ENCODE peak calls at places on chromosomes 11 and 22, in ten cellular contexts. N, Q, P, O, X, K, U, W, Y and Z are unnamed samples.

GRCh38 chr11:1022411-1022810 is 14.1 kb downstream of the MUC6 start:
- DNase-seq in N (no peak), Q (no peak), P (no peak), O (no peak), X (no peak), K (no peak), U (no peak), W (no peak), Y (no peak), Z (no peak)

GRCh38 chr11:75270896-75271415 is 30.4 kb downstream of the TPBGL start:
- DNase-seq in N (no peak), Q (no peak), P (peak), O (peak), X (no peak), K (peak), U (peak), W (no peak), Y (no peak), Z (no peak)

GRCh38 chr22:30178180-30179126 is 68.1 kb downstream of the LIF start:
- DNase-seq in N (no peak), Q (no peak), P (no peak), O (no peak), X (no peak), K (no peak), U (no peak), W (no peak), Y (no peak), Z (no peak)

GRCh38 chr11:4187055-4187988 is 92.7 kb downstream of the RRM1 start:
- DNase-seq in N (peak), Q (peak), P (peak), O (peak), X (peak), K (peak), U (peak), W (peak), Y (peak), Z (peak)

GRCh38 chr11:118010738-118011461 is 24.7 kb downstream of the IL10RA start:
- DNase-seq in N (peak), Q (no peak), P (no peak), O (peak), X (no peak), K (peak), U (no peak), W (no peak), Y (no peak), Z (peak)

GRCh38 chr11:84129961-84130576 is 843.9 kb upstream of the CCDC90B start:
- DNase-seq in N (no peak), Q (no peak), P (no peak), O (no peak), X (no peak), K (no peak), U (no peak), W (no peak), Y (no peak), Z (no peak)

GRCh38 chr11:78350101-78350645 is 67.4 kb downstream of the GAB2 start:
- DNase-seq in N (no peak), Q (peak), P (no peak), O (no peak), X (no peak), K (no peak), U (no peak), W (no peak), Y (no peak), Z (peak)

GRCh38 chr11:84804026-84804425 is 823.1 kb downstream of the DLG2 start:
- DNase-seq in N (no peak), Q (no peak), P (no peak), O (no peak), X (no peak), K (no peak), U (no peak), W (no peak), Y (no peak), Z (no peak)

GRCh38 chr11:60711316-60711715 is 11.9 kb downstream of the MS4A8 start:
- DNase-seq in N (no peak), Q (peak), P (no peak), O (no peak), X (no peak), K (no peak), U (no peak), W (no peak), Y (no peak), Z (no peak)

GRCh38 chr11:77141034-77141433 is 13.0 kb downstream of the MYO7A start:
- DNase-seq in N (no peak), Q (peak), P (no peak), O (no peak), X (peak), K (no peak), U (no peak), W (no peak), Y (no peak), Z (no peak)

GRCh38 chr11:133922078-133922870 is 34.5 kb downstream of the IGSF9B start:
- DNase-seq in N (no peak), Q (no peak), P (no peak), O (no peak), X (no peak), K (no peak), U (no peak), W (no peak), Y (no peak), Z (no peak)

GRCh38 chr11:56932572-56933235 is 56.0 kb upstream of the OR5AK2 start:
- DNase-seq in N (no peak), Q (peak), P (no peak), O (no peak), X (peak), K (no peak), U (peak), W (no peak), Y (peak), Z (no peak)

GRCh38 chr11:122601131-122602125 is 54.1 kb upstream of the UBASH3B start:
- DNase-seq in N (no peak), Q (peak), P (no peak), O (no peak), X (peak), K (no peak), U (peak), W (peak), Y (no peak), Z (no peak)

GRCh38 chr11:103491777-103492176 is 382.6 kb downstream of the DYNC2H1 start:
- DNase-seq in N (no peak), Q (no peak), P (no peak), O (no peak), X (peak), K (no peak), U (no peak), W (no peak), Y (no peak), Z (no peak)

GRCh38 chr11:70364745-70365535 is 33.4 kb upstream of the CTTN start:
- DNase-seq in N (no peak), Q (no peak), P (no peak), O (no peak), X (no peak), K (no peak), U (no peak), W (no peak), Y (no peak), Z (no peak)

GRCh38 chr11:95453616-95454118 is 222.7 kb upstream of the SESN3 start:
- DNase-seq in N (peak), Q (no peak), P (peak), O (peak), X (peak), K (peak), U (no peak), W (no peak), Y (peak), Z (peak)
- H3K27ac ChIP-seq in N (no peak), Q (no peak), P (peak), O (peak), X (peak), K (no peak), U (no peak), W (peak), Y (no peak), Z (peak)

GRCh38 chr11:14331476-14332136 is 27.4 kb downstream of the RRAS2 start:
- DNase-seq in N (no peak), Q (no peak), P (no peak), O (no peak), X (no peak), K (no peak), U (no peak), W (no peak), Y (no peak), Z (no peak)

GRCh38 chr11:14336507-14337503 is 22.2 kb downstream of the RRAS2 start:
- DNase-seq in N (no peak), Q (no peak), P (no peak), O (no peak), X (peak), K (no peak), U (peak), W (no peak), Y (no peak), Z (no peak)

GRCh38 chr11:14335712-14336111 is 23.3 kb downstream of the RRAS2 start:
- DNase-seq in N (no peak), Q (no peak), P (no peak), O (no peak), X (no peak), K (no peak), U (no peak), W (no peak), Y (no peak), Z (no peak)

GRCh38 chr11:14334193-14334592 is 24.8 kb downstream of the RRAS2 start:
- DNase-seq in N (no peak), Q (no peak), P (no peak), O (no peak), X (no peak), K (no peak), U (no peak), W (no peak), Y (no peak), Z (no peak)

GRCh38 chr11:14334893-14335292 is 24.1 kb downstream of the RRAS2 start:
- DNase-seq in N (no peak), Q (no peak), P (no peak), O (no peak), X (no peak), K (no peak), U (no peak), W (no peak), Y (no peak), Z (no peak)
- H3K27ac ChIP-seq in N (no peak), Q (no peak), P (no peak), O (no peak), X (peak), K (no peak), U (no peak), W (no peak), Y (no peak), Z (no peak)

GRCh38 chr22:27788889-27789288 is 12.7 kb downstream of the MN1 start:
- DNase-seq in N (no peak), Q (no peak), P (no peak), O (no peak), X (no peak), K (no peak), U (no peak), W (no peak), Y (no peak), Z (no peak)
- H3K27ac ChIP-seq in N (no peak), Q (no peak), P (peak), O (no peak), X (no peak), K (no peak), U (no peak), W (no peak), Y (no peak), Z (no peak)

GRCh38 chr11:66617148-66617814 is 851 bp downstream of the RBM14 start:
- DNase-seq in N (no peak), Q (no peak), P (peak), O (peak), X (peak), K (peak), U (no peak), W (peak), Y (no peak), Z (peak)
- H3K27ac ChIP-seq in N (peak), Q (peak), P (peak), O (peak), X (peak), K (peak), U (peak), W (peak), Y (peak), Z (peak)

GRCh38 chr11:27553186-27553585 is 46.6 kb upstream of the LIN7C start:
- DNase-seq in N (no peak), Q (no peak), P (no peak), O (no peak), X (peak), K (no peak), U (no peak), W (no peak), Y (no peak), Z (no peak)

GRCh38 chr11:27555264-27555663 is 48.7 kb upstream of the LIN7C start:
- DNase-seq in N (no peak), Q (no peak), P (no peak), O (no peak), X (no peak), K (no peak), U (no peak), W (no peak), Y (no peak), Z (no peak)

GRCh38 chr11:27552356-27552755 is 45.8 kb upstream of the LIN7C start:
- DNase-seq in N (no peak), Q (no peak), P (no peak), O (no peak), X (no peak), K (no peak), U (no peak), W (no peak), Y (no peak), Z (no peak)

GRCh38 chr11:27558401-27558800 is 51.8 kb upstream of the LIN7C start:
- DNase-seq in N (no peak), Q (no peak), P (no peak), O (no peak), X (no peak), K (no peak), U (no peak), W (no peak), Y (no peak), Z (no peak)

DNA sequence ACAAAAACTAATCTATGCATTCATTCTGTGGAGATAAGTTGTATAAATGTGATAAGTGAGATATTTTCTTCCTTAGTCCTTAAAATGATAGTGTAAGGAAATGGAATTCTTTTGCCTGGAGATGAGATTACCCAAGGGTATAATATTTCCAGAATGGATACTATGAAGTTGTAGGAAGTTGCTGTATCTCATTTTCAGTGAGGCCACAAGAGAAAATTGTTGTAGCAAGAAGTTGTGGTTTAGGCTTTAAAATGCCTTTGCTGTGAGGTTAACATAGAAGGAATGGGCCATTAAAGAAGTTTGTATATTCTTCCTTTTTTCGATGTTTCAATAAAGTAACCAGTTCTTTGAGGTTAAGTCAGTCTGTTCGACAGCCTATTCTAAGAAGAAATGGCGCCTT is 50.7 kb upstream of the LIN7C start:
- DNase-seq in N (no peak), Q (no peak), P (no peak), O (no peak), X (no peak), K (no peak), U (no peak), W (no peak), Y (no peak), Z (no peak)
- H3K27ac ChIP-seq in N (no peak), Q (no peak), P (no peak), O (no peak), X (no peak), K (no peak), U (no peak), W (no peak), Y (no peak), Z (no peak)

GRCh38 chr11:6404341-6405038 is 14.2 kb downstream of the SMPD1 start:
- DNase-seq in N (no peak), Q (no peak), P (no peak), O (no peak), X (no peak), K (no peak), U (no peak), W (no peak), Y (no peak), Z (no peak)

GRCh38 chr11:6406370-6406769 is 12.5 kb downstream of the APBB1 start:
- DNase-seq in N (no peak), Q (no peak), P (no peak), O (no peak), X (no peak), K (no peak), U (no peak), W (no peak), Y (no peak), Z (no peak)

GRCh38 chr11:6405837-6406236 is 13.1 kb downstream of the APBB1 start:
- DNase-seq in N (no peak), Q (no peak), P (no peak), O (no peak), X (no peak), K (no peak), U (no peak), W (no peak), Y (no peak), Z (no peak)

GRCh38 chr11:6403539-6403938 is 13.3 kb downstream of the SMPD1 start:
- DNase-seq in N (no peak), Q (no peak), P (no peak), O (no peak), X (no peak), K (no peak), U (no peak), W (no peak), Y (no peak), Z (no peak)

GRCh38 chr11:6405039-6405667 is 13.7 kb downstream of the APBB1 start:
- DNase-seq in N (no peak), Q (peak), P (no peak), O (no peak), X (no peak), K (no peak), U (no peak), W (no peak), Y (no peak), Z (no peak)
- H3K27ac ChIP-seq in N (no peak), Q (no peak), P (no peak), O (no peak), X (no peak), K (no peak), U (no peak), W (no peak), Y (no peak), Z (no peak)

DNA sequence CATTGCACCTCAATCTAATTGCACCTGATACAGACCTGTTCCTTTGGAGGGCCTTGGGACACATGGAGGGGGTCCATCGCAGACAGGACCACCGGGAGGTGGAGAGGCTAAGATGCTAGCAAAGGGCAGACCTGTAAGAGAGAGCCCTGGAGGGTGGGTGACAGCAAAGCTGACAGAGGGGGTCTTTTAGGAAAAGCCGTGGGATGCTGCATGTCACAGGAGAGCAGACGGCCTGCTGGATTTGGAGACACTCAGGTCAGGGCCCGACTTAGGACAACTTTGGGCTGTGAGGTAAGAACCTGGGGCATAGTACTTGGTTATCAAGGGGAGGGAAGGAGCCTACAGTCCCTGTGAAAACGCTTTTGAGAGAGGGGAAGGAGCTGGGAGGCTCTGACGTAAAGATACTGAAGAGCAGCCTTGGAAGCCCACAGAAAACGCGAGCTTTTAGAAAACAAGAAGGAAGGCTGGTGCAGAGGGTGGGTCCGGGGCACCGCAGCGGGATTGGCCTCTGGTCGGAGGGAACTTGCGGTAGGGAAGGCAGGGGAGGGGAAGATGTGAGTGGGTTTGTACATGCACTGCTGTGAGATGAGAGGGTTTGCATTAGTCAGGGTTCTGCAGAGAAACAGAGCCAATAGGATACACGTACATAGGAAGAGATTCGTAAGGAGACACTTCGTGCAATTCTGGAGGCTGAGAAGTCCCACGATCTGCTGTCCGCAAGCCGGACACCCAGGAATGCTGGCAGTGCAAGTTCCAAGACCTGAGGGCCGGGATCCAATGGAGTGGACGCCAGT is 868.5 kb downstream of the TBC1D22A start:
- DNase-seq in N (no peak), Q (no peak), P (no peak), O (no peak), X (no peak), K (peak), U (no peak), W (no peak), Y (no peak), Z (no peak)
- H3K27ac ChIP-seq in N (no peak), Q (no peak), P (no peak), O (no peak), X (no peak), K (no peak), U (no peak), W (no peak), Y (no peak), Z (no peak)

GRCh38 chr11:46557684-46558151 is 36.1 kb downstream of the AMBRA1 start:
- DNase-seq in N (peak), Q (peak), P (no peak), O (no peak), X (peak), K (no peak), U (no peak), W (no peak), Y (no peak), Z (no peak)

GRCh38 chr11:46551261-46551660 is 42.6 kb downstream of the AMBRA1 start:
- DNase-seq in N (no peak), Q (no peak), P (no peak), O (no peak), X (no peak), K (no peak), U (no peak), W (no peak), Y (no peak), Z (no peak)

GRCh38 chr11:46553746-46554204 is 40.0 kb downstream of the AMBRA1 start:
- DNase-seq in N (no peak), Q (peak), P (no peak), O (no peak), X (peak), K (no peak), U (peak), W (no peak), Y (no peak), Z (no peak)

GRCh38 chr11:46555269-46556054 is 38.4 kb downstream of the AMBRA1 start:
- DNase-seq in N (no peak), Q (no peak), P (no peak), O (no peak), X (no peak), K (no peak), U (no peak), W (no peak), Y (no peak), Z (no peak)

GRCh38 chr11:46554205-46555162 is 39.3 kb downstream of the AMBRA1 start:
- DNase-seq in N (no peak), Q (peak), P (no peak), O (no peak), X (peak), K (no peak), U (peak), W (no peak), Y (peak), Z (no peak)
- H3K27ac ChIP-seq in N (peak), Q (peak), P (peak), O (peak), X (peak), K (peak), U (peak), W (peak), Y (peak), Z (peak)

GRCh38 chr22:23690713-23691112 is at the start of gene RGL4:
- DNase-seq in N (no peak), Q (no peak), P (no peak), O (no peak), X (no peak), K (no peak), U (no peak), W (no peak), Y (no peak), Z (no peak)

GRCh38 chr22:23689414-23689813 is 1.4 kb upstream of the RGL4 start:
- DNase-seq in N (no peak), Q (no peak), P (no peak), O (no peak), X (no peak), K (no peak), U (no peak), W (no peak), Y (no peak), Z (no peak)

GRCh38 chr22:23686416-23687024 is 4.3 kb upstream of the RGL4 start:
- DNase-seq in N (no peak), Q (no peak), P (no peak), O (no peak), X (no peak), K (no peak), U (no peak), W (no peak), Y (no peak), Z (no peak)

GRCh38 chr22:23688571-23688970 is 2.2 kb upstream of the RGL4 start:
- DNase-seq in N (no peak), Q (no peak), P (no peak), O (no peak), X (no peak), K (no peak), U (no peak), W (no peak), Y (no peak), Z (no peak)

GRCh38 chr22:23688121-23688520 is 2.7 kb upstream of the RGL4 start:
- DNase-seq in N (no peak), Q (no peak), P (no peak), O (no peak), X (no peak), K (no peak), U (no peak), W (no peak), Y (no peak), Z (no peak)
- H3K27ac ChIP-seq in N (no peak), Q (no peak), P (no peak), O (no peak), X (no peak), K (no peak), U (no peak), W (no peak), Y (no peak), Z (no peak)